ENCODE peak calls at places on chromosomes 6 and 20, in six cellular contexts. Y is fibroblast of the conjunctiva; A is transverse colon; R is stimulated activated CD4-positive, alpha-beta T cell treated with anti-CD3 and anti-CD28 coated beads, TNF-alpha, amount 100 ng/mL, for 4 hours; D is occipital lobe; G is NCI-H1417. H is an unnamed sample.

GRCh38 chr6:36460916-36461315 is 18.1 kb downstream of the KCTD20 start:
- DNase-seq in Y (no peak), A (no peak), R (no peak), D (no peak), G (no peak), H (no peak)

GRCh38 chr6:108565091-108565766 is 4.5 kb downstream of the FOXO3 start:
- DNase-seq in Y (no peak), A (no peak), R (no peak), D (no peak), G (peak; percentile 47), H (no peak)

GRCh38 chr6:56282391-56282790 is 35.0 kb upstream of the COL21A1 start:
- DNase-seq in Y (no peak), A (no peak), R (no peak), D (no peak), G (no peak), H (no peak)

GRCh38 chr6:103154779-103155572 is 1704.7 kb downstream of the HACE1 start:
- DNase-seq in Y (no peak), A (no peak), R (no peak), D (no peak), G (no peak), H (no peak)

GRCh38 chr6:106961801-106962200 is 12.7 kb downstream of the CD24 start:
- DNase-seq in Y (no peak), A (no peak), R (no peak), D (no peak), G (no peak), H (no peak)

GRCh38 chr6:143940011-143940597 is 68.0 kb downstream of the PLAGL1 start:
- DNase-seq in Y (peak; percentile 9), A (peak; percentile 62), R (peak; percentile 32), D (no peak), G (peak; percentile 46), H (no peak)

GRCh38 chr6:151494235-151494950 is 576 bp downstream of the CCDC170 start:
- DNase-seq in Y (no peak), A (no peak), R (no peak), D (peak; percentile 35), G (no peak), H (no peak)

GRCh38 chr6:43119456-43119855 is 43.3 kb downstream of the PTK7 start:
- DNase-seq in Y (no peak), A (no peak), R (no peak), D (no peak), G (no peak), H (no peak)

GRCh38 chr6:34425132-34425497 is 754 bp downstream of the RPS10 start:
- DNase-seq in Y (no peak), A (no peak), R (no peak), D (no peak), G (no peak), H (no peak)

GRCh38 chr6:115495184-115495583 is 565.5 kb downstream of the FRK start:
- DNase-seq in Y (no peak), A (no peak), R (no peak), D (no peak), G (no peak), H (no peak)

GRCh38 chr6:135075018-135075417 is 20.4 kb upstream of the HBS1L start:
- DNase-seq in Y (no peak), A (no peak), R (no peak), D (no peak), G (no peak), H (no peak)

GRCh38 chr20:14410869-14411555 is 73.6 kb upstream of the FLRT3 start:
- DNase-seq in Y (no peak), A (no peak), R (no peak), D (no peak), G (no peak), H (no peak)

GRCh38 chr6:111774346-111774703 is 98.9 kb downstream of the FYN start:
- DNase-seq in Y (no peak), A (no peak), R (no peak), D (no peak), G (no peak), H (no peak)

GRCh38 chr6:166529571-166529970 is 56.9 kb downstream of the RAMACL start:
- DNase-seq in Y (no peak), A (no peak), R (no peak), D (no peak), G (no peak), H (no peak)

GRCh38 chr6:131199568-131200272 is 64.5 kb downstream of the AKAP7 start:
- DNase-seq in Y (peak; percentile 46), A (peak; percentile 43), R (peak; percentile 56), D (no peak), G (no peak), H (no peak)

GRCh38 chr6:105515054-105515453 is 112.2 kb upstream of the PREP start:
- DNase-seq in Y (no peak), A (no peak), R (no peak), D (no peak), G (peak; percentile 18), H (no peak)

GRCh38 chr6:71965404-71965803 is 79.1 kb downstream of the RIMS1 start:
- DNase-seq in Y (no peak), A (no peak), R (no peak), D (peak; percentile 15), G (peak; percentile 60), H (peak; percentile 8)

GRCh38 chr20:48075591-48076174 is 290.4 kb upstream of the SULF2 start:
- DNase-seq in Y (no peak), A (no peak), R (no peak), D (no peak), G (no peak), H (no peak)

GRCh38 chr6:157206359-157206815 is 116.9 kb downstream of the TMEM242 start:
- DNase-seq in Y (no peak), A (no peak), R (no peak), D (no peak), G (no peak), H (no peak)

GRCh38 chr20:11676618-11677289 is 240.9 kb upstream of the BTBD3 start:
- DNase-seq in Y (peak; percentile 49), A (peak; percentile 46), R (no peak), D (peak; percentile 2), G (peak; percentile 44), H (peak; percentile 21)

GRCh38 chr6:108557494-108558371 is 3.0 kb upstream of the FOXO3 start:
- DNase-seq in Y (no peak), A (peak; percentile 80), R (peak; percentile 67), D (peak; percentile 88), G (peak; percentile 80), H (no peak)

GRCh38 chr6:66865771-66866170 is 1158.7 kb upstream of the EYS start:
- DNase-seq in Y (no peak), A (no peak), R (no peak), D (no peak), G (no peak), H (no peak)

GRCh38 chr6:134414793-134415192 is 96.9 kb upstream of the SGK1 start:
- DNase-seq in Y (no peak), A (no peak), R (no peak), D (no peak), G (no peak), H (no peak)

GRCh38 chr20:49593441-49594142 is 25.7 kb upstream of the PTGIS start:
- DNase-seq in Y (no peak), A (no peak), R (no peak), D (no peak), G (no peak), H (no peak)

GRCh38 chr6:5260111-5260620 is 584 bp downstream of the LYRM4 start:
- DNase-seq in Y (peak; percentile 13), A (peak; percentile 72), R (peak; percentile 57), D (peak; percentile 70), G (peak; percentile 60), H (no peak)

GRCh38 chr6:11058406-11058805 is 14.3 kb upstream of the ELOVL2 start:
- DNase-seq in Y (no peak), A (no peak), R (no peak), D (no peak), G (no peak), H (no peak)

H was measured in caudate nucleus.